ENCODE peak calls at places on chromosomes 11 and 22, in seven cellular contexts. One of them, this sample, is unnamed.

GRCh38 chr22:29315286-29316195 is at the start of gene RASL10A:
- DNase-seq in upper lobe of right lung: peak
- DNase-seq in right atrium auricular region: no peak
- DNase-seq in dorsolateral prefrontal cortex: no peak
- DNase-seq in transverse colon: no peak
- DNase-seq in cardiac fibroblast: no peak
- DNase-seq in cardiac muscle cell: no peak
- DNase-seq in this sample: no peak

GRCh38 chr11:27618591-27618990 is 81.7 kb downstream of the BDNF start:
- DNase-seq in upper lobe of right lung: no peak
- DNase-seq in right atrium auricular region: no peak
- DNase-seq in dorsolateral prefrontal cortex: no peak
- DNase-seq in transverse colon: no peak
- DNase-seq in cardiac fibroblast: no peak
- DNase-seq in cardiac muscle cell: no peak
- DNase-seq in this sample: no peak

GRCh38 chr11:96736591-96736990 is 346.8 kb downstream of the JRKL start:
- DNase-seq in upper lobe of right lung: no peak
- DNase-seq in right atrium auricular region: no peak
- DNase-seq in dorsolateral prefrontal cortex: no peak
- DNase-seq in transverse colon: no peak
- DNase-seq in cardiac fibroblast: peak
- DNase-seq in cardiac muscle cell: peak
- DNase-seq in this sample: no peak

GRCh38 chr11:105670811-105671210 is 60.9 kb downstream of the GRIA4 start:
- DNase-seq in upper lobe of right lung: no peak
- DNase-seq in right atrium auricular region: no peak
- DNase-seq in dorsolateral prefrontal cortex: no peak
- DNase-seq in transverse colon: no peak
- DNase-seq in cardiac fibroblast: no peak
- DNase-seq in cardiac muscle cell: no peak
- DNase-seq in this sample: no peak

GRCh38 chr22:33678523-33678922 is 241.8 kb downstream of the LARGE1 start:
- DNase-seq in upper lobe of right lung: no peak
- DNase-seq in right atrium auricular region: no peak
- DNase-seq in dorsolateral prefrontal cortex: no peak
- DNase-seq in transverse colon: no peak
- DNase-seq in cardiac fibroblast: no peak
- DNase-seq in cardiac muscle cell: no peak
- DNase-seq in this sample: no peak

GRCh38 chr11:94650756-94651155 is 83.6 kb downstream of the PIWIL4 start:
- DNase-seq in upper lobe of right lung: peak
- DNase-seq in right atrium auricular region: peak
- DNase-seq in dorsolateral prefrontal cortex: no peak
- DNase-seq in transverse colon: peak
- DNase-seq in cardiac fibroblast: peak
- DNase-seq in cardiac muscle cell: peak
- DNase-seq in this sample: no peak

GRCh38 chr11:22774716-22775115 is 54.9 kb downstream of the SVIP start:
- DNase-seq in upper lobe of right lung: no peak
- DNase-seq in right atrium auricular region: no peak
- DNase-seq in dorsolateral prefrontal cortex: no peak
- DNase-seq in transverse colon: no peak
- DNase-seq in cardiac fibroblast: no peak
- DNase-seq in cardiac muscle cell: no peak
- DNase-seq in this sample: no peak

GRCh38 chr11:134730096-134730495 is 318.1 kb upstream of the B3GAT1 start:
- DNase-seq in upper lobe of right lung: no peak
- DNase-seq in right atrium auricular region: no peak
- DNase-seq in dorsolateral prefrontal cortex: no peak
- DNase-seq in transverse colon: no peak
- DNase-seq in cardiac fibroblast: no peak
- DNase-seq in cardiac muscle cell: no peak
- DNase-seq in this sample: no peak

GRCh38 chr22:49658902-49659280 is 168.8 kb downstream of the BRD1 start:
- DNase-seq in upper lobe of right lung: peak
- DNase-seq in right atrium auricular region: no peak
- DNase-seq in dorsolateral prefrontal cortex: no peak
- DNase-seq in transverse colon: no peak
- DNase-seq in cardiac fibroblast: no peak
- DNase-seq in cardiac muscle cell: no peak
- DNase-seq in this sample: no peak

GRCh38 chr11:107598225-107599139 is 7.5 kb downstream of the ELMOD1 start:
- DNase-seq in upper lobe of right lung: peak
- DNase-seq in right atrium auricular region: no peak
- DNase-seq in dorsolateral prefrontal cortex: no peak
- DNase-seq in transverse colon: no peak
- DNase-seq in cardiac fibroblast: peak
- DNase-seq in cardiac muscle cell: peak
- DNase-seq in this sample: no peak

GRCh38 chr11:88357323-88358039 is 19.9 kb upstream of the CTSC start:
- DNase-seq in upper lobe of right lung: no peak
- DNase-seq in right atrium auricular region: no peak
- DNase-seq in dorsolateral prefrontal cortex: no peak
- DNase-seq in transverse colon: no peak
- DNase-seq in cardiac fibroblast: peak
- DNase-seq in cardiac muscle cell: peak
- DNase-seq in this sample: no peak

GRCh38 chr11:75150079-75150478 is 828 bp upstream of the SLCO2B1 start:
- DNase-seq in upper lobe of right lung: no peak
- DNase-seq in right atrium auricular region: no peak
- DNase-seq in dorsolateral prefrontal cortex: no peak
- DNase-seq in transverse colon: peak
- DNase-seq in cardiac fibroblast: no peak
- DNase-seq in cardiac muscle cell: no peak
- DNase-seq in this sample: no peak

GRCh38 chr22:34296456-34296855 is 376.2 kb upstream of the LARGE1 start:
- DNase-seq in upper lobe of right lung: no peak
- DNase-seq in right atrium auricular region: no peak
- DNase-seq in dorsolateral prefrontal cortex: no peak
- DNase-seq in transverse colon: no peak
- DNase-seq in cardiac fibroblast: no peak
- DNase-seq in cardiac muscle cell: no peak
- DNase-seq in this sample: no peak

GRCh38 chr11:43955381-43956118 is 13.1 kb downstream of the C11orf96 start:
- DNase-seq in upper lobe of right lung: no peak
- DNase-seq in right atrium auricular region: no peak
- DNase-seq in dorsolateral prefrontal cortex: no peak
- DNase-seq in transverse colon: no peak
- DNase-seq in cardiac fibroblast: peak
- DNase-seq in cardiac muscle cell: peak
- DNase-seq in this sample: peak

GRCh38 chr11:71163371-71163770 is 89.0 kb downstream of the SHANK2 start:
- DNase-seq in upper lobe of right lung: no peak
- DNase-seq in right atrium auricular region: no peak
- DNase-seq in dorsolateral prefrontal cortex: no peak
- DNase-seq in transverse colon: no peak
- DNase-seq in cardiac fibroblast: no peak
- DNase-seq in cardiac muscle cell: no peak
- DNase-seq in this sample: no peak

GRCh38 chr22:38261478-38261803 is 11.4 kb downstream of the TMEM184B start:
- DNase-seq in upper lobe of right lung: no peak
- DNase-seq in right atrium auricular region: no peak
- DNase-seq in dorsolateral prefrontal cortex: no peak
- DNase-seq in transverse colon: no peak
- DNase-seq in cardiac fibroblast: no peak
- DNase-seq in cardiac muscle cell: no peak
- DNase-seq in this sample: no peak

GRCh38 chr11:10072142-10072541 is 221.9 kb downstream of the SBF2 start:
- DNase-seq in upper lobe of right lung: no peak
- DNase-seq in right atrium auricular region: no peak
- DNase-seq in dorsolateral prefrontal cortex: no peak
- DNase-seq in transverse colon: no peak
- DNase-seq in cardiac fibroblast: peak
- DNase-seq in cardiac muscle cell: peak
- DNase-seq in this sample: no peak

GRCh38 chr22:35419756-35420155 is 19.8 kb downstream of the MCM5 start:
- DNase-seq in upper lobe of right lung: no peak
- DNase-seq in right atrium auricular region: no peak
- DNase-seq in dorsolateral prefrontal cortex: no peak
- DNase-seq in transverse colon: no peak
- DNase-seq in cardiac fibroblast: no peak
- DNase-seq in cardiac muscle cell: no peak
- DNase-seq in this sample: no peak

GRCh38 chr11:944711-945470 is 19.2 kb downstream of the AP2A2 start:
- DNase-seq in upper lobe of right lung: no peak
- DNase-seq in right atrium auricular region: no peak
- DNase-seq in dorsolateral prefrontal cortex: no peak
- DNase-seq in transverse colon: no peak
- DNase-seq in cardiac fibroblast: peak
- DNase-seq in cardiac muscle cell: peak
- DNase-seq in this sample: no peak
- H3K4me3 ChIP-seq in upper lobe of right lung: no peak
- H3K4me3 ChIP-seq in right atrium auricular region: no peak
- H3K4me3 ChIP-seq in dorsolateral prefrontal cortex: no peak
- H3K4me3 ChIP-seq in transverse colon: no peak
- H3K4me3 ChIP-seq in cardiac fibroblast: no peak
- H3K4me3 ChIP-seq in cardiac muscle cell: no peak
- H3K4me3 ChIP-seq in this sample: no peak

DNA sequence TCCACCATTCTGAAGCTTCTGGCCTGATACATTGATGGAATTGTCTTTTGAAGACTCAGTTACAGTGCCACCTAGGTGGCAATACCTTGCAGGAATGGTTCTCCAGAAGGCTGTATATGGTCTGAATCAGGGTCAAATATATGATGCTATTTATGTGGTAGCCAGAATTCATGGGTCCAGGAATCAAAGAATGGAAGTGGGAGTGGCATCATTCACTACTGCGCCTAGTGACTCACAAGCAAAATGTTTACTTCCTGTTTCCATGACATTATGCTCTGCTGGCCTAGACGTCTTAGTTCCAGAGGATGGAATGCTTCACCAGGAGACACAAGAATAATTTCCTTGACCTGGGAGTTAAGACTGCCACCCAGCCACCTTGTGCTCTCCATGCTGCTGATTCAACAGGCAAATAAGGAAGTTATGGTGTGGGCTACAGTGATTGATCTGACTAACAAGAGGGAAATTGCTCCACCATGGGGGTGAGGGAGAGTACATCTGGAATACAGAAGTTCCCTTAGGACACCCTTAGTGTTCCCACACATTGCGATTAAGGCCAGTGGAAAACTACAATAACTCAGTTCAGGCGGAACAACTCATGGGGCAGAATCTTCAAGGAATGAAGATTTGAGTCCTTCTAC is 491.8 kb downstream of the ETS1 start:
- DNase-seq in upper lobe of right lung: no peak
- DNase-seq in right atrium auricular region: no peak
- DNase-seq in dorsolateral prefrontal cortex: no peak
- DNase-seq in transverse colon: no peak
- DNase-seq in cardiac fibroblast: peak
- DNase-seq in cardiac muscle cell: peak
- DNase-seq in this sample: no peak
- TF ChIP-seq CTCF in upper lobe of right lung: no peak
- TF ChIP-seq CTCF in right atrium auricular region: no peak
- TF ChIP-seq CTCF in dorsolateral prefrontal cortex: no peak
- TF ChIP-seq CTCF in transverse colon: no peak
- TF ChIP-seq CTCF in cardiac fibroblast: peak
- TF ChIP-seq CTCF in cardiac muscle cell: no peak
- TF ChIP-seq CTCF in this sample: no peak

DNA sequence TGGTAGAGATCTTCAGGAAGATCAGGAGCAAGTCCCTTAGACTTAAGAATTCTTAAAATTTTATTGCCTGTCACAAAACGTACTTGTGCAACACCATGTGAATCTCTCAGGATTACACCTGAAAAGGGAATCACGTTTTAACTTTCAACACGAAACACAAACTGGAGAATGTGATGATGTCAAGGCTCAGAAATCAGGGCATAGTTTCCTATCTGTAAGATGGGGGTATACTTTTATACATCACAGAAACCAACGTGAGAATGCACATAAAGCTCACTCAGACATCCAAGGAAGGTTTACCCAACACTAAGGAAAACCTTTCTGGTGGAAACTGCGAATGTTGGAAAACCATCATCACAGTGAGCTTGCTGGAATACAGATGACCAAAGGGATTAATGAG is 2.0 kb downstream of the RPS13 start:
- DNase-seq in upper lobe of right lung: no peak
- DNase-seq in right atrium auricular region: no peak
- DNase-seq in dorsolateral prefrontal cortex: no peak
- DNase-seq in transverse colon: no peak
- DNase-seq in cardiac fibroblast: no peak
- DNase-seq in cardiac muscle cell: no peak
- DNase-seq in this sample: no peak
- H3K4me3 ChIP-seq in upper lobe of right lung: peak
- H3K4me3 ChIP-seq in right atrium auricular region: no peak
- H3K4me3 ChIP-seq in dorsolateral prefrontal cortex: no peak
- H3K4me3 ChIP-seq in transverse colon: no peak
- H3K4me3 ChIP-seq in cardiac fibroblast: no peak
- H3K4me3 ChIP-seq in cardiac muscle cell: no peak
- H3K4me3 ChIP-seq in this sample: peak

GRCh38 chr11:40294343-40294723 is 1165.1 kb downstream of the LRRC4C start:
- DNase-seq in upper lobe of right lung: no peak
- DNase-seq in right atrium auricular region: no peak
- DNase-seq in dorsolateral prefrontal cortex: no peak
- DNase-seq in transverse colon: no peak
- DNase-seq in cardiac fibroblast: no peak
- DNase-seq in cardiac muscle cell: no peak
- DNase-seq in this sample: no peak
- TF ChIP-seq CTCF in upper lobe of right lung: peak
- TF ChIP-seq CTCF in right atrium auricular region: no peak
- TF ChIP-seq CTCF in dorsolateral prefrontal cortex: no peak
- TF ChIP-seq CTCF in transverse colon: no peak
- TF ChIP-seq CTCF in cardiac fibroblast: no peak
- TF ChIP-seq CTCF in cardiac muscle cell: no peak
- TF ChIP-seq CTCF in this sample: no peak

DNA sequence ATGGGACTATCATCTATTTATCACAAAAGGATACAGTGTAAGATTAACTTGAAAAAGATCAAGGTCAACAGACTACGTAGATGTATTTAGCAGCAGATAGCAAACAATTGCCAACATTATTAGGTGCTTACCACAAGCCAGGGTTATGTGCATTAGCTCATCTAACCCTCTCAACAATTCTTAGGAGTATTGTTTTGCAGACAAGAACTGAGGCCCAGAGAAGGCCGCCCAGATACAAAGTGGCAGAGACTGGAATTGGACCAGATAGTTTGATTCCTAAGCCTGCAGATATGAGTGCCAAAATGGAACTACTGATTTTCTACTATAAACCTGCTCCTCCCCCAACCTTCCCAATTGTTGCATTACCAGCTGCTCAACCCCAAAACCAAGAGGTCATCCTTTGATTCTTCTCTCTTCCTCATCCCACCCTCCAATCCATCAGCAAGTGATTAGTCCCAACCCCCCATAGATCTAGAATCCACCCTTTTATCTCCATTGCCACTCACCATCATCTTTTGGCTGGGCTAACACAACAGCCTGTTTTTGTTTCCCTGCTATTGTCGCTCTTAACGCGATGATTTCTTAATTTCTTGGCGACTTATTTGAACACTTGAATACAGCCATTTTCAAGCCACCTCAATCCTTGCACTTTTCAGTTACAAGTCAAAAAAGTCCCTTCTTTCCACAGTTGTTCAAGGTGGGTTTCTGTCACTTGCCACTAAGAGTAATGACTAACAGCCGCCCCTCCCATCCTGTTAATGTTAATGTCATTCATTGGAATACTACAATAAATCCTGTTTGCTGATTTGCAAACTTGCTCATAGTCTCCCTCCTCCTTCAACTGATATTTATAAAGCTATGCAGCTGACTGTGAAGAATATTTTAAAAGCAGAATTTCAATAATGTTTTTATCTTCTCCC is 2.7 kb downstream of the TMEM123 start:
- DNase-seq in upper lobe of right lung: no peak
- DNase-seq in right atrium auricular region: no peak
- DNase-seq in dorsolateral prefrontal cortex: no peak
- DNase-seq in transverse colon: no peak
- DNase-seq in cardiac fibroblast: no peak
- DNase-seq in cardiac muscle cell: no peak
- DNase-seq in this sample: no peak
- H3K4me3 ChIP-seq in upper lobe of right lung: peak
- H3K4me3 ChIP-seq in right atrium auricular region: no peak
- H3K4me3 ChIP-seq in dorsolateral prefrontal cortex: peak
- H3K4me3 ChIP-seq in transverse colon: no peak
- H3K4me3 ChIP-seq in cardiac fibroblast: no peak
- H3K4me3 ChIP-seq in cardiac muscle cell: no peak
- H3K4me3 ChIP-seq in this sample: no peak

This sample was measured in coronary artery.